ENCODE peak calls at places on chromosomes 4 and X, in six cellular contexts. W, U, X, S, G and K are unnamed samples.

GRCh38 chr4:1988327-1988724 is 20.4 kb downstream of the NELFA start:
- DNase-seq in W (no peak), U (no peak), X (no peak), S (no peak), G (no peak), K (no peak)

GRCh38 chrX:20838477-20838876 is 535.7 kb upstream of the CNKSR2 start:
- DNase-seq in W (no peak), U (no peak), X (no peak), S (no peak), G (no peak), K (no peak)

GRCh38 chr4:83454626-83455025 is 997 bp downstream of the HELQ start:
- DNase-seq in W (peak; percentile 61), U (no peak), X (no peak), S (no peak), G (no peak), K (peak; percentile 10)

GRCh38 chr4:71303850-71304249 is 35.0 kb upstream of the SLC4A4 start:
- DNase-seq in W (no peak), U (no peak), X (no peak), S (no peak), G (no peak), K (no peak)

GRCh38 chrX:48786341-48786800 is at the start of gene GATA1:
- DNase-seq in W (peak; percentile 80), U (no peak), X (no peak), S (no peak), G (no peak), K (no peak)

GRCh38 chrX:84453351-84454246 is 48.7 kb downstream of the HDX start:
- DNase-seq in W (no peak), U (no peak), X (no peak), S (no peak), G (no peak), K (peak; percentile 36)

GRCh38 chr4:2615821-2616220 is 79.4 kb downstream of the FAM193A start:
- DNase-seq in W (no peak), U (no peak), X (no peak), S (no peak), G (no peak), K (no peak)

GRCh38 chrX:69109706-69110635 is 55.3 kb downstream of the PJA1 start:
- DNase-seq in W (no peak), U (peak; percentile 34), X (no peak), S (peak; percentile 20), G (no peak), K (peak; percentile 97)

GRCh38 chrX:54633641-54634040 is 103.6 kb downstream of the GNL3L start:
- DNase-seq in W (no peak), U (no peak), X (no peak), S (no peak), G (no peak), K (no peak)

GRCh38 chr4:78938474-78938867 is 767 bp downstream of the PAQR3 start:
- DNase-seq in W (no peak), U (no peak), X (no peak), S (no peak), G (no peak), K (no peak)

GRCh38 chrX:3711331-3711917 is 2.0 kb downstream of the PRKX start:
- DNase-seq in W (no peak), U (no peak), X (no peak), S (no peak), G (no peak), K (no peak)

GRCh38 chr4:102825261-102826071 is 1.9 kb downstream of the UBE2D3 start:
- DNase-seq in W (peak; percentile 83), U (peak; percentile 15), X (no peak), S (peak; percentile 76), G (no peak), K (peak; percentile 79)

GRCh38 chr4:53510981-53511380 is 80.3 kb downstream of the LNX1 start:
- DNase-seq in W (no peak), U (no peak), X (no peak), S (no peak), G (no peak), K (no peak)

GRCh38 chrX:32576885-32577284 is 634.5 kb downstream of the DMD start:
- DNase-seq in W (no peak), U (no peak), X (no peak), S (no peak), G (no peak), K (no peak)

GRCh38 chr4:88802585-88803285 is 105.1 kb upstream of the NAP1L5 start:
- DNase-seq in W (no peak), U (no peak), X (no peak), S (no peak), G (no peak), K (no peak)

GRCh38 chr4:17097369-17097768 is 198.9 kb upstream of the LDB2 start:
- DNase-seq in W (no peak), U (no peak), X (no peak), S (no peak), G (no peak), K (no peak)

GRCh38 chrX:75968293-75968692 is 183.2 kb upstream of the MAGEE2 start:
- DNase-seq in W (no peak), U (no peak), X (no peak), S (peak; percentile 53), G (no peak), K (peak; percentile 1)

GRCh38 chrX:115378471-115378870 is 89.0 kb downstream of the LUZP4 start:
- DNase-seq in W (no peak), U (no peak), X (no peak), S (no peak), G (no peak), K (peak; percentile 20)

GRCh38 chrX:138775501-138775900 is 64.0 kb upstream of the FGF13 start:
- DNase-seq in W (peak; percentile 0), U (no peak), X (no peak), S (peak; percentile 54), G (no peak), K (peak; percentile 7)

GRCh38 chrX:65667503-65668355 is at the start of gene MSN:
- DNase-seq in W (peak; percentile 79), U (no peak), X (peak; percentile 63), S (peak; percentile 65), G (peak; percentile 45), K (peak; percentile 80)

GRCh38 chrX:18617351-18617750 is 54.6 kb downstream of the RS1 start:
- DNase-seq in W (no peak), U (peak; percentile 27), X (no peak), S (peak; percentile 81), G (no peak), K (peak; percentile 36)

GRCh38 chr4:124958812-124959211 is 246.3 kb upstream of the ANKRD50 start:
- DNase-seq in W (no peak), U (no peak), X (no peak), S (no peak), G (no peak), K (no peak)

GRCh38 chr4:101724093-101724492 is 66.4 kb upstream of the BANK1 start:
- DNase-seq in W (no peak), U (no peak), X (no peak), S (no peak), G (no peak), K (no peak)